ENCODE peak calls at places on chromosomes 4 and X, in five cellular contexts. E is IMR-90, P is H1, U is mesendoderm, G is H9. X is an unnamed sample.

GRCh38 chr4:121951570-121952110 is at the start of gene TRPC3:
- DNase-seq in E (peak; percentile 25), P (peak; percentile 72), U (peak; percentile 47), G (peak; percentile 45), X (peak; percentile 51)

GRCh38 chrX:41384041-41384705 is 50.2 kb downstream of the DDX3X start:
- DNase-seq in E (peak; percentile 86), P (no peak), U (peak; percentile 58), G (no peak), X (no peak)

GRCh38 chrX:75784689-75785491 is at the start of gene MAGEE2:
- DNase-seq in E (no peak), P (no peak), U (no peak), G (no peak), X (no peak)

GRCh38 chr4:163167333-163167626 is 590 bp upstream of the NAF1 start:
- DNase-seq in E (peak; percentile 23), P (no peak), U (no peak), G (no peak), X (no peak)

GRCh38 chrX:13482764-13483552 is 86.4 kb upstream of the EGFL6 start:
- DNase-seq in E (no peak), P (no peak), U (no peak), G (no peak), X (no peak)

GRCh38 chr4:84920591-84920990 is 45.9 kb downstream of the WDFY3 start:
- DNase-seq in E (peak; percentile 78), P (no peak), U (no peak), G (no peak), X (no peak)

GRCh38 chr4:21205821-21206531 is 505.7 kb downstream of the PACRGL start:
- DNase-seq in E (no peak), P (no peak), U (peak; percentile 92), G (no peak), X (no peak)

GRCh38 chr4:108465886-108466491 is 154.4 kb upstream of the RPL34 start:
- DNase-seq in E (no peak), P (no peak), U (no peak), G (no peak), X (no peak)

GRCh38 chr4:187569871-187570270 is 425.7 kb upstream of the ZFP42 start:
- DNase-seq in E (no peak), P (no peak), U (no peak), G (no peak), X (no peak)

GRCh38 chr4:145879598-145879997 is 59.0 kb downstream of the ZNF827 start:
- DNase-seq in E (peak; percentile 20), P (no peak), U (no peak), G (no peak), X (no peak)

GRCh38 chr4:10535900-10536299 is 78.7 kb upstream of the ZNF518B start:
- DNase-seq in E (no peak), P (no peak), U (no peak), G (no peak), X (peak; percentile 32)

GRCh38 chr4:168840988-168841681 is 168.9 kb downstream of the CBR4 start:
- DNase-seq in E (no peak), P (no peak), U (no peak), G (peak; percentile 50), X (no peak)

GRCh38 chrX:149721778-149722177 is 9.9 kb downstream of the MAGEA11 start:
- DNase-seq in E (no peak), P (no peak), U (no peak), G (no peak), X (no peak)

GRCh38 chr4:7941111-7942018 is 1.7 kb upstream of the AFAP1 start:
- DNase-seq in E (no peak), P (no peak), U (peak; percentile 94), G (peak; percentile 57), X (no peak)

GRCh38 chr4:7936963-7937362 is 2.7 kb downstream of the AFAP1 start:
- DNase-seq in E (no peak), P (no peak), U (no peak), G (no peak), X (no peak)

GRCh38 chr4:7942019-7942556 is 2.4 kb upstream of the AFAP1 start:
- DNase-seq in E (no peak), P (no peak), U (no peak), G (no peak), X (no peak)

GRCh38 chr4:7939377-7940108 is at the start of gene AFAP1:
- DNase-seq in E (peak; percentile 76), P (peak; percentile 97), U (peak; percentile 94), G (peak; percentile 92), X (peak; percentile 87)

DNA sequence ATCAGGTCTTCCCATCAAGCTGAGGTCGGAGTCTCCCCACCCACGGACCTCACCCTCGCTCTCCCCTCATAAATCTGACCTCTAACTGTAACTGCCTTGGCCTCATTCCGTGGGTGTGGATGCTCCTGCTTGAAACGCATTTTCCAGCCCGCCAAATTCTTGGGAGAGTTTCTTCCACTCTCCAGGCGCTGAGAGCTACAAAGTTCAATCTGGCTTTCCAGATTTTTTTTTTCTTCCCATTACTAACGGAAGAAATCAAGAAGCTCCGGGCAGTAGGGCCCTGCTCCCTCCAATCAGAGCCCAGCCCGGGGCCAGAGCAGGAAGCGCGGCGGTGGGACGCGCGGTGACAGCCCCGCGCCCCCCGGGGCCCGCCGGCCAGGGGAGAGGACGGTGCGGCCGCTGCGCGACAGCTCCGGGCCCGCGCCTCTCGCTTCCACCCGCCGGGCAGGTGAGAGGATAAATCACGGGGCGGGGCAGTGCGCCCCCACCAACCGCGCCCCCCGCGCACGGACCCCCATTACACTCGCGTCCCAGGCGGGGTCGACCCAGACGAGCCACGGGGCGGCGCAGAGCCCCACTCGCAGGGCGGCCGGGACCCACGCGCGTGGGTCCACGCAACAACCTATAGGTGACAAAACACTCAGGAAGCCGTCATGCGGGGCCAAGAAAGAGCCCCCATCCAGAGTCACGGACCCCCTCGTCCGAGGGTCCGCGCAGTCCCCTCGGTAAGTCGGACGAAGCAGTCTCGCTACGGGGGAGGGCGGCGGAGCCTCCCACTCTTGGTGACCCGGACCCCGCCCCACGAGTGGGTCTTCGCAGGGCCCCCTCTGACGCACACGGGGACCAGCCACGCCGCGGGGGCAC is 916 bp downstream of the AFAP1 start:
- DNase-seq in E (peak; percentile 45), P (no peak), U (peak; percentile 71), G (no peak), X (no peak)
- H2BK15ac ChIP-seq in E (peak overlapping the region; percentile 37), P (no peak overlapping the region), U (no peak overlapping the region), G (no peak overlapping the region), X (no peak overlapping the region)

GRCh38 chrX:68910743-68911142 is 81.9 kb downstream of the EFNB1 start:
- DNase-seq in E (no peak), P (no peak), U (no peak), G (no peak), X (no peak)

GRCh38 chrX:68914337-68914989 is 85.6 kb downstream of the EFNB1 start:
- DNase-seq in E (no peak), P (no peak), U (peak; percentile 62), G (peak; percentile 40), X (no peak)

GRCh38 chrX:68909945-68910344 is 81.1 kb downstream of the EFNB1 start:
- DNase-seq in E (no peak), P (no peak), U (no peak), G (no peak), X (no peak)

GRCh38 chrX:68915778-68916177 is 87.0 kb downstream of the EFNB1 start:
- DNase-seq in E (no peak), P (no peak), U (no peak), G (no peak), X (no peak)

GRCh38 chrX:68912113-68912980 is 83.5 kb downstream of the EFNB1 start:
- DNase-seq in E (no peak), P (peak; percentile 50), U (peak; percentile 84), G (peak; percentile 59), X (peak; percentile 49)
- H2BK120ac ChIP-seq in E (peak overlapping the region; percentile 23), P (peak overlapping the region; percentile 54), U (no peak overlapping the region), G (no peak overlapping the region), X (no peak overlapping the region)

DNA sequence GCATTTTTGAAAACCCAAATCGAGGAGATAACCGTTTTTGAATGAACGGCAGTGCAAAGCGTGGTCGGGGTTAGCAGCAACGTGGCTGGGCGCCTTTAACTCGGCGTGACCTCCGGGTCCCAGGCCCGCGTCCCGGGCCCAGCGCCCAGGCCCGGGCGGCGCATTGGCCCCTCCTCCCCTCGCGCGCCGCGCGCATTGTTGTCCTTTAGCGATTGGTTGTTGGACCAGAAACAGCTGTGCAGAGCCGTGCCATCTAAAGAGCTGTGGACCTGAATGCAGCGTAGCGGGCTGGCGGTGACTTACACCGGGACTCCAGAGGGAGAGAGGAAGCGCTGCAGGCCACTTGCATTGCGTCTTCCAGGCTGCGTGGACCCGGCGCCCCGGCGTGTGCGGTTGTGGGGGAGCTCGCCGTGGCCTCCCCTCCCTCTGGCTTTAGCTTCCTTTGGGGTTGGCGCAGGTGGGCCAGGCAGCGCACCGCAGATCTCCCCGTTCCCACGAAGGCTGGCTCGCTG is at the start of gene STOX2:
- DNase-seq in E (peak; percentile 55), P (peak; percentile 75), U (peak; percentile 93), G (peak; percentile 84), X (peak; percentile 78)
- H2BK15ac ChIP-seq in E (no peak within 1 kb of the TSS), P (no peak within 1 kb of the TSS), U (no peak within 1 kb of the TSS), G (no peak within 1 kb of the TSS), X (peak within 1 kb of the TSS; percentile 49)

GRCh38 chr4:111960241-111960667 is 185.0 kb upstream of the FAM241A start:
- DNase-seq in E (no peak), P (no peak), U (no peak), G (no peak), X (no peak)
- H2BK120ac ChIP-seq in E (no peak overlapping the region), P (no peak overlapping the region), U (no peak overlapping the region), G (no peak overlapping the region), X (no peak overlapping the region)

X was measured in neuronal stem cell.